ENCODE peak calls at places on chromosomes 4 and X, in six cellular contexts. One of them, this sample, is unnamed.

GRCh38 chr4:77002321-77002720 is 52.8 kb downstream of the SEPTIN11 start:
- DNase-seq in AG04449: no peak
- DNase-seq in heart right ventricle: no peak
- DNase-seq in choroid plexus epithelial cell: peak; percentile 62
- DNase-seq in fibroblast of lung: peak; percentile 80
- DNase-seq in fibroblast of the aortic adventitia: no peak
- DNase-seq in this sample: no peak

GRCh38 chr4:75844151-75844662 is 58.0 kb downstream of the PPEF2 start:
- DNase-seq in AG04449: peak; percentile 93
- DNase-seq in heart right ventricle: no peak
- DNase-seq in choroid plexus epithelial cell: peak; percentile 96
- DNase-seq in fibroblast of lung: peak; percentile 96
- DNase-seq in fibroblast of the aortic adventitia: peak; percentile 98
- DNase-seq in this sample: peak; percentile 96

GRCh38 chrX:48896611-48897011 is 957 bp downstream of the TIMM17B start:
- DNase-seq in AG04449: no peak
- DNase-seq in heart right ventricle: no peak
- DNase-seq in choroid plexus epithelial cell: peak; percentile 46
- DNase-seq in fibroblast of lung: peak; percentile 42
- DNase-seq in fibroblast of the aortic adventitia: peak; percentile 28
- DNase-seq in this sample: peak; percentile 31

GRCh38 chrX:136953867-136954787 is 73.6 kb upstream of the RBMX start:
- DNase-seq in AG04449: peak; percentile 23
- DNase-seq in heart right ventricle: peak; percentile 36
- DNase-seq in choroid plexus epithelial cell: peak; percentile 89
- DNase-seq in fibroblast of lung: peak; percentile 62
- DNase-seq in fibroblast of the aortic adventitia: peak; percentile 75
- DNase-seq in this sample: peak; percentile 67

GRCh38 chr4:26192921-26193894 is 127.6 kb upstream of the RBPJ start:
- DNase-seq in AG04449: no peak
- DNase-seq in heart right ventricle: no peak
- DNase-seq in choroid plexus epithelial cell: no peak
- DNase-seq in fibroblast of lung: no peak
- DNase-seq in fibroblast of the aortic adventitia: no peak
- DNase-seq in this sample: peak; percentile 27

GRCh38 chr4:184538023-184538599 is 63.8 kb upstream of the IRF2 start:
- DNase-seq in AG04449: peak; percentile 52
- DNase-seq in heart right ventricle: peak; percentile 85
- DNase-seq in choroid plexus epithelial cell: peak; percentile 96
- DNase-seq in fibroblast of lung: peak; percentile 86
- DNase-seq in fibroblast of the aortic adventitia: peak; percentile 95
- DNase-seq in this sample: peak; percentile 88

GRCh38 chrX:47662144-47662657 is 3.2 kb upstream of the UXT start:
- DNase-seq in AG04449: peak; percentile 90
- DNase-seq in heart right ventricle: no peak
- DNase-seq in choroid plexus epithelial cell: peak; percentile 95
- DNase-seq in fibroblast of lung: peak; percentile 87
- DNase-seq in fibroblast of the aortic adventitia: peak; percentile 78
- DNase-seq in this sample: peak; percentile 97

GRCh38 chrX:106901781-106902219 is 1.3 kb downstream of the RIPPLY1 start:
- DNase-seq in AG04449: no peak
- DNase-seq in heart right ventricle: no peak
- DNase-seq in choroid plexus epithelial cell: no peak
- DNase-seq in fibroblast of lung: no peak
- DNase-seq in fibroblast of the aortic adventitia: no peak
- DNase-seq in this sample: no peak

GRCh38 chr4:118749347-118749988 is 64.3 kb downstream of the METTL14 start:
- DNase-seq in AG04449: no peak
- DNase-seq in heart right ventricle: no peak
- DNase-seq in choroid plexus epithelial cell: no peak
- DNase-seq in fibroblast of lung: no peak
- DNase-seq in fibroblast of the aortic adventitia: no peak
- DNase-seq in this sample: no peak

GRCh38 chr4:109032676-109033075 is 269.8 kb downstream of the COL25A1 start:
- DNase-seq in AG04449: no peak
- DNase-seq in heart right ventricle: no peak
- DNase-seq in choroid plexus epithelial cell: no peak
- DNase-seq in fibroblast of lung: no peak
- DNase-seq in fibroblast of the aortic adventitia: no peak
- DNase-seq in this sample: no peak

GRCh38 chr4:118947095-118947494 is 58.4 kb downstream of the SYNPO2 start:
- DNase-seq in AG04449: no peak
- DNase-seq in heart right ventricle: no peak
- DNase-seq in choroid plexus epithelial cell: no peak
- DNase-seq in fibroblast of lung: no peak
- DNase-seq in fibroblast of the aortic adventitia: no peak
- DNase-seq in this sample: no peak

GRCh38 chrX:26848511-26848910 is 614.6 kb downstream of the PPP4R3C start:
- DNase-seq in AG04449: no peak
- DNase-seq in heart right ventricle: no peak
- DNase-seq in choroid plexus epithelial cell: peak; percentile 46
- DNase-seq in fibroblast of lung: peak; percentile 18
- DNase-seq in fibroblast of the aortic adventitia: peak; percentile 8
- DNase-seq in this sample: no peak

DNA sequence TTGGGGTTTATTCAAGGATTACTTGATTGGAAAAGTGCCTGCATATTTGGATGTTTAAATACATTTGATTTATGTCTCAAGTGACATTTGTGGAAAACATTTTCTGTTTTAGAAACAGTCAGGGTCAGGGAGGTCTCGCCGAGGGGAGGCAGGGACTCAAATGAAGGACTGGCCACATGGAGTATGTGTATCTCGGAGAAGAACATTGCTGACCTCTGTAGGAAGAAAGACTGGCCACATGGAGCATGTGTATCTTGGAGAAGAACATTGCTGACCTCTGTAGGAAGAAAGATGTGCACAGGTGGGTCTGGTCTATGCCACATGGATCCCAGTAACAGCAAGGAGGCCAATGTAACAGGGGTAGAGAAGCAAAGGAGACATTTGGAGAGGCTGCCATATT is 233.6 kb downstream of the TRIML1 start:
- DNase-seq in AG04449: no peak
- DNase-seq in heart right ventricle: no peak
- DNase-seq in choroid plexus epithelial cell: no peak
- DNase-seq in fibroblast of lung: no peak
- DNase-seq in fibroblast of the aortic adventitia: no peak
- DNase-seq in this sample: peak; percentile 27
- TF ChIP-seq CTCF in AG04449: no peak
- TF ChIP-seq CTCF in heart right ventricle: peak; percentile 8
- TF ChIP-seq CTCF in choroid plexus epithelial cell: no peak
- TF ChIP-seq CTCF in fibroblast of lung: no peak
- TF ChIP-seq CTCF in fibroblast of the aortic adventitia: no peak
- TF ChIP-seq CTCF in this sample: no peak

GRCh38 chrX:102720237-102721168 is at the start of gene GPRASP3:
- DNase-seq in AG04449: no peak
- DNase-seq in heart right ventricle: peak; percentile 75
- DNase-seq in choroid plexus epithelial cell: peak; percentile 82
- DNase-seq in fibroblast of lung: peak; percentile 75
- DNase-seq in fibroblast of the aortic adventitia: peak; percentile 59
- DNase-seq in this sample: peak; percentile 71
- H3K4me3 ChIP-seq in AG04449: peak within 1 kb of the TSS; percentile 65
- H3K4me3 ChIP-seq in heart right ventricle: peak within 1 kb of the TSS; percentile 59
- H3K4me3 ChIP-seq in choroid plexus epithelial cell: peak within 1 kb of the TSS; percentile 67
- H3K4me3 ChIP-seq in fibroblast of lung: peak within 1 kb of the TSS; percentile 54
- H3K4me3 ChIP-seq in fibroblast of the aortic adventitia: peak within 1 kb of the TSS; percentile 66
- H3K4me3 ChIP-seq in this sample: peak within 1 kb of the TSS; percentile 72

DNA sequence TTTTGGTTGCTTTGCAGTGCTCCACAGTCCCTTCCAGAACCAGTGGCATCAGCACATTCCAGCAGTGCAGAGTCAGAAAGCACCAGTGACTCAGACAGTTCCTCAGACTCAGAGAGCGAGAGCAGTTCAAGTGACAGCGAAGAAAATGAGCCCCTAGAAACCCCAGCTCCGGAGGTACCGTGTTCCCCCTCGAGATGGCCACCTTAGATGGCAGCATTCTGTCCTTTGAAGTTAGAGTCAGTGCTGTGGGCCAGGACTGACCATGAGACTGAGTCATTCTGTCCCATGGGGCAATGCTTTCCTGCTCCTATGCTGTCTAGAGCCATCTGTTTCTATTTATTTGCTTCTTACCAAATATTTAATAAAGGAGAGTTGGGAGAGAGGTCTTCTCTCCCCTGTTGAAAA is 112.3 kb downstream of the KLHL8 start:
- DNase-seq in AG04449: no peak
- DNase-seq in heart right ventricle: no peak
- DNase-seq in choroid plexus epithelial cell: peak; percentile 88
- DNase-seq in fibroblast of lung: peak; percentile 87
- DNase-seq in fibroblast of the aortic adventitia: peak; percentile 85
- DNase-seq in this sample: peak; percentile 86
- TF ChIP-seq CTCF in AG04449: no peak
- TF ChIP-seq CTCF in heart right ventricle: no peak
- TF ChIP-seq CTCF in choroid plexus epithelial cell: no peak
- TF ChIP-seq CTCF in fibroblast of lung: no peak
- TF ChIP-seq CTCF in fibroblast of the aortic adventitia: no peak
- TF ChIP-seq CTCF in this sample: peak; percentile 4

GRCh38 chr4:157983300-157983699 is 189.5 kb downstream of the GASK1B start:
- DNase-seq in AG04449: no peak
- DNase-seq in heart right ventricle: no peak
- DNase-seq in choroid plexus epithelial cell: no peak
- DNase-seq in fibroblast of lung: no peak
- DNase-seq in fibroblast of the aortic adventitia: no peak
- DNase-seq in this sample: no peak
- H3K4me3 ChIP-seq in AG04449: no peak overlapping the region
- H3K4me3 ChIP-seq in heart right ventricle: no peak overlapping the region
- H3K4me3 ChIP-seq in choroid plexus epithelial cell: no peak overlapping the region
- H3K4me3 ChIP-seq in fibroblast of lung: no peak overlapping the region
- H3K4me3 ChIP-seq in fibroblast of the aortic adventitia: no peak overlapping the region
- H3K4me3 ChIP-seq in this sample: no peak overlapping the region

GRCh38 chr4:107037188-107037587 is 1.1 kb upstream of the DKK2 start:
- DNase-seq in AG04449: no peak
- DNase-seq in heart right ventricle: peak; percentile 22
- DNase-seq in choroid plexus epithelial cell: peak; percentile 42
- DNase-seq in fibroblast of lung: peak; percentile 45
- DNase-seq in fibroblast of the aortic adventitia: peak; percentile 33
- DNase-seq in this sample: peak; percentile 56
- TF ChIP-seq CTCF in AG04449: peak; percentile 58
- TF ChIP-seq CTCF in heart right ventricle: peak; percentile 35
- TF ChIP-seq CTCF in choroid plexus epithelial cell: peak; percentile 70
- TF ChIP-seq CTCF in fibroblast of lung: peak; percentile 48
- TF ChIP-seq CTCF in fibroblast of the aortic adventitia: peak; percentile 65
- TF ChIP-seq CTCF in this sample: peak; percentile 63

GRCh38 chrX:13290891-13291614 is 28.8 kb downstream of the ATXN3L start:
- DNase-seq in AG04449: no peak
- DNase-seq in heart right ventricle: no peak
- DNase-seq in choroid plexus epithelial cell: no peak
- DNase-seq in fibroblast of lung: no peak
- DNase-seq in fibroblast of the aortic adventitia: no peak
- DNase-seq in this sample: no peak
- H3K4me3 ChIP-seq in AG04449: no peak overlapping the region
- H3K4me3 ChIP-seq in heart right ventricle: no peak overlapping the region
- H3K4me3 ChIP-seq in choroid plexus epithelial cell: no peak overlapping the region
- H3K4me3 ChIP-seq in fibroblast of lung: no peak overlapping the region
- H3K4me3 ChIP-seq in fibroblast of the aortic adventitia: no peak overlapping the region
- H3K4me3 ChIP-seq in this sample: no peak overlapping the region

GRCh38 chrX:112367065-112367464 is 284.5 kb upstream of the TRPC5 start:
- DNase-seq in AG04449: no peak
- DNase-seq in heart right ventricle: no peak
- DNase-seq in choroid plexus epithelial cell: no peak
- DNase-seq in fibroblast of lung: no peak
- DNase-seq in fibroblast of the aortic adventitia: no peak
- DNase-seq in this sample: no peak

DNA sequence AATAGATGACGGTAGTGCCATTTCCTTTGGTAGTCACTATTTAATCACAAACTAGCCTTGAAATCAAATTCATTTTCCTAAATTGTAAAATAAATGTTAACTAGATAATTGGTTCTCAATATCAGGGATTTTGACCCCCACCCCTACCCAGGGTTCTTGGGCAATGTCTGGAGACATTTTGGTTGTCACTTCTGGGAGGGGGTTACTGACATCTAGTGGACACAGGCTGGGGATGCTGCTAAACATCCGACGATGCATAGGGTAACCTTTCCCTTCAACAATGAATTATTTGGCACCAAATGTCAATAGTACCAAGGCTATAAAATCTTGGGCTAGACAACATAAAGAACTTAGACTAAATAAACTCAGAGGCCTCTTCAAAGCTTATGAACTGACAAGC is 285.8 kb upstream of the TRPC5 start:
- DNase-seq in AG04449: no peak
- DNase-seq in heart right ventricle: no peak
- DNase-seq in choroid plexus epithelial cell: no peak
- DNase-seq in fibroblast of lung: no peak
- DNase-seq in fibroblast of the aortic adventitia: no peak
- DNase-seq in this sample: no peak
- TF ChIP-seq CTCF in AG04449: peak; percentile 23
- TF ChIP-seq CTCF in heart right ventricle: peak; percentile 20
- TF ChIP-seq CTCF in choroid plexus epithelial cell: no peak
- TF ChIP-seq CTCF in fibroblast of lung: no peak
- TF ChIP-seq CTCF in fibroblast of the aortic adventitia: no peak
- TF ChIP-seq CTCF in this sample: peak; percentile 31

DNA sequence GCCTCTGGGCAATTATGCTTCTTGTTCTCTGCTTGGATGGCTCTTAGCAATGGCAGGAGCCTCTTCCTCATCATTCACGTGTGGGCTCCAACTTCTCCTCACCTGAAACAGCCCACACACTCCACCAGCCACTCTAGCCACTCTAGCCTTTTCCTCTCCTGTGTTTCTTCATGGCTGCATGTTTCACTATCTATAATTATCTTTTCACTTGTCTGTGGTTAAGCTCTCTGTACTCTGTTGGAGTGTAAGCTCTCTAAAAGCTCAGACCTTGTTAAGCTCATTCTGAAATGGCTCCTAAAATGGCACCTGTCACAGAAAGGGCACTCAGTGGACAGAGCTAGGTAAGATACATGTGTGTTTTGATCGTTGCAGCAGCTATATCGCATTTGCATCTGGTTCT is 80.0 kb downstream of the SH3KBP1 start:
- DNase-seq in AG04449: no peak
- DNase-seq in heart right ventricle: no peak
- DNase-seq in choroid plexus epithelial cell: no peak
- DNase-seq in fibroblast of lung: no peak
- DNase-seq in fibroblast of the aortic adventitia: no peak
- DNase-seq in this sample: no peak
- H3K4me3 ChIP-seq in AG04449: no peak overlapping the region
- H3K4me3 ChIP-seq in heart right ventricle: no peak overlapping the region
- H3K4me3 ChIP-seq in choroid plexus epithelial cell: no peak overlapping the region
- H3K4me3 ChIP-seq in fibroblast of lung: no peak overlapping the region
- H3K4me3 ChIP-seq in fibroblast of the aortic adventitia: no peak overlapping the region
- H3K4me3 ChIP-seq in this sample: no peak overlapping the region